ENCODE peak calls at places on chromosome 5, in nine cellular contexts. H is mammary epithelial cell, Y is tibial artery, W is cardiac fibroblast, M is endodermal cell, N is bronchial epithelial cell, V is chondrocyte, D is BE2C, R is spleen. G is an unnamed sample.
A peak's percentile ranks its signal among the peaks of the same experiment; 100 is the strongest.

GRCh38 chr5:135741040-135741439 is 93.4 kb upstream of the SLC25A48 start:
- DNase-seq in V (no peak), D (no peak), M (no peak), N (no peak), R (no peak), H (no peak), W (no peak), Y (no peak), G (no peak)

GRCh38 chr5:64766105-64766504 is 2.4 kb downstream of the SREK1IP1 start:
- DNase-seq in R (no peak), M (no peak), Y (no peak), W (no peak), V (no peak), D (no peak), N (peak; percentile 100), H (peak; percentile 96), G (no peak)

GRCh38 chr5:180852510-180852909 is 8.6 kb downstream of the ZFP62 start:
- DNase-seq in H (no peak), R (no peak), N (peak; percentile 16), M (no peak), W (peak; percentile 11), D (no peak), Y (no peak), V (no peak), G (no peak)

GRCh38 chr5:179209359-179210150 is 135.7 kb downstream of the ADAMTS2 start:
- DNase-seq in Y (no peak), M (no peak), N (no peak), D (no peak), R (no peak), V (peak; percentile 86), H (no peak), W (peak; percentile 55), G (no peak)

GRCh38 chr5:93589812-93590215 is 6.8 kb downstream of the NR2F1 start:
- DNase-seq in D (no peak), M (no peak), N (no peak), Y (no peak), R (no peak), V (no peak), H (no peak), W (no peak), G (no peak)

GRCh38 chr5:157108961-157109360 is at the start of gene HAVCR2:
- DNase-seq in H (no peak), W (no peak), M (no peak), Y (peak; percentile 57), V (no peak), N (no peak), R (peak; percentile 86), D (no peak), G (no peak)

GRCh38 chr5:81789033-81789432 is 38.1 kb upstream of the SSBP2 start:
- DNase-seq in R (no peak), N (peak; percentile 81), V (no peak), H (peak; percentile 75), W (peak; percentile 29), M (no peak), Y (no peak), D (no peak), G (no peak)

GRCh38 chr5:24823625-24824024 is 178.8 kb upstream of the CDH10 start:
- DNase-seq in H (peak; percentile 72), N (peak; percentile 15), D (peak; percentile 33), V (no peak), Y (no peak), M (peak; percentile 52), W (no peak), R (no peak), G (no peak)

GRCh38 chr5:76591366-76591765 is 31.8 kb downstream of the F2RL2 start:
- DNase-seq in R (no peak), D (no peak), Y (no peak), W (no peak), M (no peak), N (no peak), V (no peak), H (no peak), G (no peak)

GRCh38 chr5:43602818-43603534 is at the start of gene NNT:
- DNase-seq in N (no peak), Y (peak; percentile 78), M (peak; percentile 91), V (peak; percentile 91), D (peak; percentile 84), H (peak; percentile 42), W (peak; percentile 49), R (peak; percentile 96), G (no peak)

GRCh38 chr5:6611561-6612256 is 21.1 kb downstream of the NSUN2 start:
- DNase-seq in V (no peak), N (no peak), H (no peak), D (no peak), W (no peak), M (no peak), Y (no peak), R (no peak), G (no peak)

GRCh38 chr5:169567079-169567478 is 16.5 kb upstream of the SPDL1 start:
- DNase-seq in D (no peak), R (no peak), Y (no peak), N (peak; percentile 23), W (peak; percentile 52), M (peak; percentile 75), H (peak; percentile 28), V (no peak), G (no peak)

GRCh38 chr5:154244476-154244875 is 53.9 kb downstream of the GALNT10 start:
- DNase-seq in W (no peak), D (no peak), R (no peak), V (no peak), N (no peak), Y (no peak), M (no peak), H (no peak), G (no peak)

DNA sequence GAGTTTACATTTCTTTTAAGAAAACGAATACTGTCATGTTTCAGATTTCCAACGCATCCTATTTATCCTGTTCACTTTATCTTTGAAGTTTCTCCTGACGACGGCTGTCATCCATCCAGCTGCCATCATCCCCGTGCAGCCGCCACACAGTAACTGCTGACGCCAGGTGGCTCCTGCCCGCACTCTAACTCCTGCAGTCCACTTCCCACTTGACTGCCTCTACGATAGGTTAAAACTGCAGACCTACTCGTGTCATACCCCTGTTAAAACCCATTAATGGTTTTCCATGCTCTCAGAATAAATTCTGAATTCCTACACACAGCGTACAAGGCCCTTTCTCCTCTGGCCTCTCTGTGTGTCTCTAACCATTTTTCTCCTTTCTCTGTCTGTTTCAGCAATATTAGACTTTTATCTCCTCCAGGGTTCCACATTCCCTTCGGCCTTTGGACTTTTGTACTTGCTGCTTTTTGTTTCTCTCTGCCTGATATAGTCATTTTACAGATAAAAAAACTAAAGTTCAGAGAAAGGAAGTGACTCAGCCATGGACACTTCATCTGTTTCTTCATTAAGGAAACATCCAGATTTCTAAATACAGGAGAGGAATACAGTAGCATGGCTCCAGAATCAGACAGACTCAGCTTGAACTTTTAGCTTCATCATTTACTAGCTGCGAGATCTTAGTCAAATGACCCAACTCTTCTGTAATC is 84.9 kb downstream of the ADAMTS12 start:
- DNase-seq in W (peak; percentile 74), D (peak; percentile 14), R (no peak), Y (no peak), N (peak; percentile 63), H (peak; percentile 87), M (no peak), V (no peak), G (no peak)
- TF ChIP-seq CTCF in W (no peak), D (peak; percentile 13), R (no peak), Y (no peak), N (no peak), H (no peak), M (no peak), V (no peak), G (no peak)

DNA sequence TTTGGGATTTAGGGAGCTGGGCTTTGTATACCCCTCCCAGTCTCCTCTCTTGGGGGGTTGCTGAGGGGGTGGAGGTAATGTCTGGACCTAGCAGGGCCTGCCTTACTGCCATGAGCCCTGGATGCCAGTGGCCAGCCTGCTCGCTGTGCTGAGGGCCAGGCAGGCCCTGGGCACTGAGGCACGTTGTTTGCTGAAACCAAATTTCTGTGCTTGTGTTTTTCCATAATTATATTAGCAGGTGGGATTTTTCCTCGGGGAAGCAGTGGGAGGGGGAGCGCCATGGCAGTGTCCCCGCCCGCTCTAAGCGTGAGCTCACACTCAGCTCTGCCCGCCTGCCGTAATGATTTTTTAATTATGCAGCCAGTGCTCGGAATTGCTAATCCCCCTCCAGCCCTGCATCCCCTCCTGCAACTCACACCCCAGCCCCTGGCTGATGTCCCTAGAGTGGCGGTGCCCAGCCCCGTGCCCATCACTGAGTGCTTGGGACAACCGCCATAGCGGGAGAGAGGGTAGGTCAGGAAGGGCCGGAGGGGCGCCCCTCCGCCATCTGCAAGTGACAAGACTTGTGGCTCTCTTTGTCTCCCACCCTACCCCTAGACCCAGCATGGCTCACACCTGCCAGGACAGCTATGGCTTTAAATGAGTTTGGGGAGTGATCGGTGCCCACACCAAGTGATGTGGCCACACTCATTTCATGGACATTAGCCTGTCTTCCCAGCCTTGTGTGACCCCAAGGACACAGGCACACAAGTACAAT is 21.0 kb downstream of the CXXC5 start:
- DNase-seq in N (no peak), Y (no peak), M (no peak), V (no peak), W (no peak), R (no peak), D (no peak), H (no peak), G (no peak)
- TF ChIP-seq CTCF in N (no peak), Y (no peak), M (no peak), V (no peak), W (no peak), R (no peak), D (no peak), H (no peak), G (no peak)

GRCh38 chr5:956941-957729 is 51.5 kb upstream of the NKD2 start:
- DNase-seq in V (no peak), H (peak; percentile 46), M (no peak), W (peak; percentile 93), N (no peak), Y (no peak), R (no peak), D (no peak), G (no peak)
- TF ChIP-seq CTCF in V (peak; percentile 81), H (peak; percentile 20), M (peak; percentile 57), W (peak; percentile 24), N (no peak), Y (no peak), R (no peak), D (peak; percentile 9), G (no peak)

DNA sequence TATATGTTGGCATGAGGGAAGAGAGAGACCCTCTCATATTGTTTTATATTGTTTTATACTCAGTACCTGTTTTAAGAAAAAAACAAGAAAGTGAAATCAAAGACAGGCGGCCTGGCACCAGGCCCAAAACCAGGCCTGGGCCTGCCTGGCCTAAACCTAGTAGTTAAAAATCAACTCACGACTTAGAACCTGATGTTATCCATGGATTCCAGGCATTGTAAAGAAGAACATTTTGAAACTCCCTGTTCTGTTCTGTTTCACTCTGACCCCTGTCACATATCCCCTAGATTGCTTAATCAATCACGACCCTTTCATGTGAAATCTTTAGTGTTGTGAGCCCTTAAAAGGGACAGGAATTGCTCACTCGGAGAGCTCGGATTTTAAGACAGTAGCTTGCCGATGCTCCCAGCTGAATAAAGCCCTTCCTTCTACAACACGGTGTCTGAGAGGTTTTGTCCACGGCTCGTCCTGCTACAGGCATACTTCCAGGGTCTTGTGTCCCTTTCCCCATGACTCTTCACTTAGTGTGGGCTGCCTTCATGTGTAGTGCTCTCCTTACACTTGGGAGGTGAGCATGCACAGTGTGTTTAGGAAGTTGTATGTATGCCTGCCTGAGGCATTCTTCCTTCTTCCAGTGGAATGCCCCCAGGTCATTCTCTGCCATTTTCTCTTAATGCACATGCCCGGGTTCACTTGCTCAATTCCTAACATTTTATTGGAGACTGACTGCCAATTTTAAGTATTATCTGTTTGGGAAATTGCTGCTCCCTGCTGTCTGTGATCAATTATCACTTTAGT is 17.8 kb downstream of the TBCA start:
- DNase-seq in R (no peak), W (no peak), M (no peak), Y (no peak), D (no peak), V (no peak), N (no peak), H (no peak), G (no peak)
- TF ChIP-seq CTCF in R (no peak), W (no peak), M (no peak), Y (no peak), D (no peak), V (no peak), N (no peak), H (no peak), G (no peak)

G was measured in LNCaP clone FGC.